ENCODE peak calls at places on chromosome 22, in nine cellular contexts. F is colonic mucosa; O is Peyer's patch; N is adipocyte; B is naive thymus-derived CD4-positive, alpha-beta T cell; J is breast epithelium; T is body of pancreas; G is aorta; V is IMR-90. Y is an unnamed sample.

GRCh38 chr22:31662668-31663037 is 638 bp upstream of the PISD start:
- DNase-seq in T (no peak), V (no peak), G (no peak), N (no peak), B (no peak), O (no peak), J (no peak), F (peak; percentile 34), Y (no peak)

GRCh38 chr22:30610299-30610698 is 3.3 kb downstream of the TCN2 start:
- DNase-seq in O (no peak), T (no peak), G (no peak), J (no peak), B (no peak), V (no peak), F (no peak), N (no peak), Y (no peak)

GRCh38 chr22:29751139-29751538 is 15.7 kb downstream of the ZMAT5 start:
- DNase-seq in G (no peak), B (no peak), J (no peak), O (no peak), V (peak; percentile 24), T (no peak), N (no peak), F (no peak), Y (no peak)

GRCh38 chr22:48096846-48097665 is 1334.6 kb downstream of the TBC1D22A start:
- DNase-seq in V (no peak), J (peak; percentile 30), F (no peak), N (no peak), T (no peak), O (no peak), G (no peak), B (no peak), Y (no peak)

GRCh38 chr22:38440747-38441350 is 14.2 kb downstream of the KCNJ4 start:
- DNase-seq in N (no peak), G (no peak), O (no peak), T (no peak), F (no peak), B (no peak), V (no peak), J (no peak), Y (no peak)

GRCh38 chr22:33210129-33210784 is 152.1 kb upstream of the SYN3 start:
- DNase-seq in N (peak; percentile 70), O (no peak), T (peak; percentile 22), F (peak; percentile 24), V (peak; percentile 9), B (no peak), J (no peak), G (no peak), Y (no peak)

GRCh38 chr22:30948930-30949342 is 19.6 kb downstream of the MORC2 start:
- DNase-seq in N (no peak), B (no peak), V (peak; percentile 72), O (no peak), T (no peak), J (no peak), G (no peak), F (no peak), Y (no peak)

GRCh38 chr22:20783844-20784723 is 10.2 kb downstream of the SERPIND1 start:
- DNase-seq in N (peak; percentile 77), T (peak; percentile 31), F (peak; percentile 64), J (no peak), V (peak; percentile 74), B (peak; percentile 1), G (no peak), O (no peak), Y (no peak)

GRCh38 chr22:33328789-33329296 is 270.7 kb upstream of the SYN3 start:
- DNase-seq in F (peak; percentile 24), O (no peak), V (peak; percentile 86), B (no peak), N (peak; percentile 12), G (no peak), J (no peak), T (no peak), Y (no peak)

GRCh38 chr22:33404723-33405122 is 346.5 kb upstream of the SYN3 start:
- DNase-seq in O (no peak), B (no peak), T (no peak), J (no peak), G (no peak), F (no peak), V (no peak), N (no peak), Y (no peak)

GRCh38 chr22:39645532-39645931 is 75.0 kb downstream of the CACNA1I start:
- DNase-seq in J (no peak), N (no peak), V (no peak), F (no peak), G (no peak), T (no peak), B (no peak), O (no peak), Y (no peak)

DNA sequence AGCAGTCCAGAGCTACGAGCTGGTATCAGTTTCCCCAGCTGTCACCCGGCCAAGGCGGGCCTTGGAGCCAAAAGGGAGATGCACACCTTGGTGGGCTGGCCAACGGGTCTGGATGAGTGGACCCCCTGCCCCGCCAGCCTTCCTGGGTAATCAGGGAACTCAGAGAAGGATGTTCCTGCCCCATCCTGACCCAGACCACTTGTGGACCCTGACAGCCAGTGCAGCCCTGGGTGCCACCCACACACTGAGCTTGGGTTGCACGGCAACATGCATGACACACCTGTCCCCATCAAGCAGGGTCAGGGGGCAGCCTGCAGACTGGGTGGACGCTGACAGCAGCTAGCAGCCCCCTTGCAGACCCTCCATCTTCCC is 8.6 kb downstream of the SLC25A1 start:
- DNase-seq in F (no peak), G (no peak), N (no peak), B (no peak), O (no peak), V (no peak), J (no peak), T (no peak), Y (no peak)
- H3K4me3 ChIP-seq in F (no peak overlapping the region), G (no peak overlapping the region), N (peak overlapping the region; percentile 49), B (no peak overlapping the region), O (peak overlapping the region; percentile 45), V (no peak overlapping the region), J (peak overlapping the region; percentile 61), T (no peak overlapping the region), Y (peak overlapping the region; percentile 25)

GRCh38 chr22:50481045-50481439 is 301 bp upstream of the ADM2 start:
- DNase-seq in T (no peak), J (no peak), G (no peak), N (no peak), V (no peak), B (no peak), O (no peak), F (no peak), Y (no peak)

GRCh38 chr22:50483556-50483955 is 2.2 kb downstream of the ADM2 start:
- DNase-seq in T (no peak), F (no peak), G (no peak), O (no peak), V (no peak), N (no peak), J (no peak), B (no peak), Y (no peak)

GRCh38 chr22:50481440-50482106 is at the start of gene ADM2:
- DNase-seq in F (peak; percentile 67), T (peak; percentile 73), V (no peak), N (peak; percentile 73), J (no peak), O (peak; percentile 70), B (peak; percentile 36), G (no peak), Y (peak; percentile 51)

GRCh38 chr22:50483106-50483505 is 1.8 kb downstream of the ADM2 start:
- DNase-seq in V (no peak), O (no peak), F (no peak), G (no peak), B (no peak), T (no peak), J (no peak), N (no peak), Y (no peak)

DNA sequence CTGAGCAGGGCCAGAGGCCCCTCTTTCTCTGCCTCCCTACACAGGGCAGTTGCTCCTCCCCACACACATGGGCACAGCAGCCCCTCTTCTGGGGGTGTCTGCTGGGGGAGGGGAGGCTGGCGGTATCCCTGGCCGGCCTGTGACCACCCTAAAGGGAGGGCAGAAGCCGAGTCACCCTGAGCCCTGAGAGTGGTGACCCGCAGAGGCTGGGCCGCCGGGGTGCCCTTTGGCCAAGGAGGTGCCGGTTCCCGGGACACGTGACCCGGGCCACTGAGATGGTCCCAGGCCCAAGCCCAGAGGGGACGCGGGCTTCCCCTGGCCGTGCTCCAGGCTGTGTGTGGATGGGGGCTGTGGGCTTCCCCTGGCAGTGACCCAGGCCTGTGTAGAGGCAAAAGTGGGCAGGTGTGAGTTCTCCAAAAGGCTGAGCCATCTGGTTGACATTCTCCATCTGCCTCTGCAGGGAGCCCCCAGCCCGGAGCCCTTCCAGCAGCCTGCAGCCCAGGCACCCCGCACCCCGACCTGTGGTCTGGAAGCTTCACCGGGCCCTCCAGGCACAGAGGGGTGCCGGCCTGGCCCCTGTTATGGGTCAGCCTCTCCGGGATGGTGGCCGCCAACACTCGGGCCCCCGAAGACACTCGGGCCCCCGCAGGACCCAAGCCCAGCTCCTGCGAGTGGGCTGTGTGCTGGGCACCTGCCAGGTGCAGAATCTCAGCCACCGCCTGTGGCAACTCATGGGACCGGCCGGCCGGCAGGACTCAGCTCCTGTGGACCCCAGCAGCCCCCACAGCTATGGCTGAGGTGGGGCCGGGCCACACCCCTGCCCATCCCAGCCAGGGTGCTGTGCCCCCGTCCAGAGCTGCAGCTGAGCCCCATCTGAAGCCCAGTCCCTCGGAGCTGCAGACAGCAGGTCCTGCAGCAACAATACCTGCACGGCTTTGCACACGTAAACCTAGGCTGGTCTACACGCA is 1.0 kb downstream of the ADM2 start:
- DNase-seq in N (no peak), B (no peak), T (peak; percentile 60), O (no peak), J (no peak), F (no peak), G (no peak), V (no peak), Y (no peak)
- H3K4me1 ChIP-seq in N (no peaks in the 10 kb centered on the region), B (peaks cover 4% of the 10 kb centered on the region), T (peaks cover 56% of the 10 kb centered on the region), O (no peaks in the 10 kb centered on the region), J (peaks cover 10% of the 10 kb centered on the region), F (peaks cover 15% of the 10 kb centered on the region), G (no peaks in the 10 kb centered on the region), V (no peaks in the 10 kb centered on the region), Y (peaks cover 15% of the 10 kb centered on the region)

DNA sequence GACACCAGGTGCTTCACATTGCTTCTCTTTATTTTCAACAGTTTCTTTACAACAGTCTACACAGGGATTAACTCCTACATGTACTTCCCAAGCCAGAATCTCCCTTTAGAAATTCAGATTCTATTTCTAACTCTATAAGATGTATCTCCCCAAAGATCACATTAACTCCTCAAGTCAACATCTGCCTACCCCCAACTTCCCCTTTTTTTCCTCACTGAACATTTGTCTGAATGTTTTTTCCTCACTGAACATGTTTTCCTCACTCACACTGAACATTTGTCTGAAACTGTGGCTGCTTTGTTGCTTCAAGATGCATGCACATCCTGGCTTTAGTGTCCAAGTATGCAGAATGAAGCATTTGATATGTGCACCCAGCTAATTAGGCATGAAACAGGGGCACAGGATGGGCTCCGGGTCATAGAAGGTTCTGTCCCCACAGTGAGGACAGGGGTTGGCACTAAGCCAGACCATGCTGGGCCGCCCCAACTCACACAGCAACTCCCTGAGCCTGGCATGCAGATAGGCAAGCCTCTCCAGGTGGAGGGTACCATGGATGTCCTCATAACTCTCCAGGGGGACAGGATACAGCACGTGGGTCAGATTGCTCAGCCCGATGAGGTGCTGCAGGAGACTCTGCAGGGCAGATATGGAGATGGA is 11.2 kb downstream of the PRAME start:
- DNase-seq in N (no peak), V (no peak), T (no peak), B (no peak), O (no peak), J (no peak), F (no peak), G (no peak), Y (no peak)
- H3K4me3 ChIP-seq in N (no peak overlapping the region), V (no peak overlapping the region), T (no peak overlapping the region), B (no peak overlapping the region), O (no peak overlapping the region), J (no peak overlapping the region), F (no peak overlapping the region), G (no peak overlapping the region), Y (no peak overlapping the region)

GRCh38 chr22:50505276-50505775 is 2.2 kb downstream of the LMF2 start:
- DNase-seq in N (no peak), V (no peak), O (no peak), J (no peak), G (no peak), F (no peak), B (no peak), T (no peak), Y (no peak)
- H3K4me1 ChIP-seq in N (peaks cover 15% of the 10 kb centered on the region), V (peaks cover 4% of the 10 kb centered on the region), O (peaks cover 3% of the 10 kb centered on the region), J (no peaks in the 10 kb centered on the region), G (no peaks in the 10 kb centered on the region), F (peaks cover 16% of the 10 kb centered on the region), B (peaks cover 19% of the 10 kb centered on the region), T (peaks cover 38% of the 10 kb centered on the region), Y (peaks cover 26% of the 10 kb centered on the region)